ENCODE peak calls at places on chromosomes 4 and X, in eight cellular contexts. S is left cardiac atrium, Q is HT1080, C is PC-9, U is mucosa of descending colon, R is GM10248, W is mammary epithelial cell, B is NCI-H446 treated with DMSO at 0.1 percent for 48 hours. K is an unnamed sample.

GRCh38 chr4:3526456-3526855 is 5.8 kb downstream of the LRPAP1 start:
- DNase-seq in S (no peak), Q (no peak), C (no peak), U (peak), R (no peak), W (no peak), B (no peak), K (no peak)

GRCh38 chrX:15336023-15336413 is 695 bp upstream of the PIGA start:
- DNase-seq in S (no peak), Q (peak), C (peak), U (no peak), R (no peak), W (peak), B (no peak), K (peak)

GRCh38 chr4:37715889-37716402 is 29.8 kb upstream of the RELL1 start:
- DNase-seq in S (no peak), Q (peak), C (peak), U (no peak), R (peak), W (peak), B (no peak), K (no peak)

GRCh38 chrX:82677281-82677680 is 830.8 kb upstream of the POU3F4 start:
- DNase-seq in S (no peak), Q (peak), C (no peak), U (no peak), R (no peak), W (no peak), B (no peak), K (no peak)

GRCh38 chr4:12884846-12885796 is 599.0 kb downstream of the RAB28 start:
- DNase-seq in S (no peak), Q (no peak), C (no peak), U (no peak), R (no peak), W (no peak), B (no peak), K (no peak)

GRCh38 chr4:168361365-168362024 is 42.9 kb upstream of the DDX60 start:
- DNase-seq in S (no peak), Q (no peak), C (no peak), U (no peak), R (no peak), W (no peak), B (no peak), K (no peak)

GRCh38 chr4:56857601-56858301 is 36.2 kb upstream of the SPINK2 start:
- DNase-seq in S (no peak), Q (no peak), C (no peak), U (no peak), R (no peak), W (no peak), B (no peak), K (no peak)

GRCh38 chr4:183492791-183493221 is 12.1 kb upstream of the ING2 start:
- DNase-seq in S (no peak), Q (peak), C (peak), U (no peak), R (no peak), W (peak), B (no peak), K (peak)

GRCh38 chr4:163245044-163245443 is 78.4 kb upstream of the NAF1 start:
- DNase-seq in S (no peak), Q (no peak), C (no peak), U (no peak), R (no peak), W (no peak), B (no peak), K (no peak)

GRCh38 chrX:57951666-57952319 is 41.5 kb upstream of the ZXDA start:
- DNase-seq in S (peak), Q (no peak), C (no peak), U (peak), R (no peak), W (no peak), B (no peak), K (no peak)

GRCh38 chr4:151376540-151376939 is 32.4 kb upstream of the FHIP1A start:
- DNase-seq in S (no peak), Q (no peak), C (no peak), U (no peak), R (no peak), W (no peak), B (no peak), K (no peak)

GRCh38 chrX:153875391-153876111 is 10.4 kb downstream of the L1CAM start:
- DNase-seq in S (peak), Q (peak), C (peak), U (no peak), R (peak), W (no peak), B (no peak), K (no peak)

GRCh38 chrX:45264865-45265264 is 64.2 kb upstream of the DIPK2B start:
- DNase-seq in S (no peak), Q (no peak), C (no peak), U (no peak), R (no peak), W (no peak), B (no peak), K (no peak)

GRCh38 chrX:115901241-115901640 is 269.3 kb upstream of the AGTR2 start:
- DNase-seq in S (no peak), Q (no peak), C (no peak), U (no peak), R (no peak), W (no peak), B (no peak), K (no peak)

GRCh38 chr4:154466336-154466735 is 25.3 kb downstream of the DCHS2 start:
- DNase-seq in S (no peak), Q (no peak), C (no peak), U (no peak), R (no peak), W (no peak), B (no peak), K (no peak)

GRCh38 chr4:5146248-5146647 is 95.0 kb downstream of the STK32B start:
- DNase-seq in S (no peak), Q (no peak), C (no peak), U (no peak), R (no peak), W (no peak), B (no peak), K (no peak)

GRCh38 chr4:180449395-180449956 is 1793.7 kb upstream of the TENM3 start:
- DNase-seq in S (no peak), Q (peak), C (peak), U (no peak), R (peak), W (peak), B (no peak), K (no peak)

GRCh38 chrX:110402091-110402854 is 43.6 kb downstream of the RTL9 start:
- DNase-seq in S (peak), Q (peak), C (peak), U (no peak), R (no peak), W (peak), B (no peak), K (no peak)

GRCh38 chrX:149473092-149473491 is 32.0 kb downstream of the IDS start:
- DNase-seq in S (no peak), Q (no peak), C (no peak), U (no peak), R (no peak), W (no peak), B (no peak), K (no peak)

GRCh38 chr4:2245787-2246275 is 3.9 kb upstream of the HAUS3 start:
- DNase-seq in S (no peak), Q (no peak), C (no peak), U (no peak), R (no peak), W (no peak), B (no peak), K (no peak)

GRCh38 chrX:43958529-43958928 is 14.7 kb downstream of the NDP start:
- DNase-seq in S (no peak), Q (peak), C (peak), U (no peak), R (peak), W (peak), B (peak), K (no peak)

GRCh38 chr4:92121099-92121498 is 182.7 kb upstream of the GRID2 start:
- DNase-seq in S (no peak), Q (no peak), C (no peak), U (peak), R (no peak), W (no peak), B (peak), K (no peak)

GRCh38 chr4:120718979-120719566 is 203.5 kb downstream of the PRDM5 start:
- DNase-seq in S (peak), Q (peak), C (no peak), U (no peak), R (no peak), W (peak), B (peak), K (no peak)

GRCh38 chr4:33465565-33465964 is 2745.4 kb downstream of the PCDH7 start:
- DNase-seq in S (no peak), Q (no peak), C (no peak), U (no peak), R (no peak), W (no peak), B (no peak), K (no peak)

GRCh38 chrX:130058667-130059066 is 51.6 kb downstream of the ELF4 start:
- DNase-seq in S (no peak), Q (no peak), C (no peak), U (no peak), R (no peak), W (no peak), B (no peak), K (no peak)

GRCh38 chrX:124240422-124240821 is 92.0 kb upstream of the TEX13D start:
- DNase-seq in S (no peak), Q (no peak), C (no peak), U (no peak), R (no peak), W (no peak), B (no peak), K (no peak)

GRCh38 chrX:132059973-132060540 is 37.0 kb downstream of the STK26 start:
- DNase-seq in S (no peak), Q (peak), C (no peak), U (no peak), R (no peak), W (no peak), B (no peak), K (no peak)

GRCh38 chr4:74840931-74841330 is 46.6 kb upstream of the BTC start:
- DNase-seq in S (no peak), Q (no peak), C (no peak), U (no peak), R (no peak), W (no peak), B (no peak), K (no peak)

GRCh38 chr4:183797445-183798248 is 107.5 kb upstream of the STOX2 start:
- DNase-seq in S (peak), Q (no peak), C (peak), U (no peak), R (no peak), W (peak), B (no peak), K (no peak)

GRCh38 chrX:133215747-133216146 is 2.4 kb downstream of the TFDP3 start:
- DNase-seq in S (no peak), Q (peak), C (peak), U (no peak), R (no peak), W (peak), B (no peak), K (no peak)

GRCh38 chr4:124435276-124435675 is 277.3 kb downstream of the ANKRD50 start:
- DNase-seq in S (no peak), Q (no peak), C (no peak), U (no peak), R (no peak), W (no peak), B (no peak), K (no peak)

GRCh38 chr4:89158884-89159503 is 47.7 kb downstream of the TIGD2 start:
- DNase-seq in S (no peak), Q (peak), C (no peak), U (no peak), R (peak), W (peak), B (peak), K (no peak)

GRCh38 chr4:150063128-150063527 is 15.1 kb upstream of the DCLK2 start:
- DNase-seq in S (no peak), Q (no peak), C (no peak), U (no peak), R (no peak), W (no peak), B (no peak), K (no peak)

GRCh38 chr4:105679186-105679585 is 29.3 kb downstream of the INTS12 start:
- DNase-seq in S (no peak), Q (peak), C (no peak), U (no peak), R (no peak), W (no peak), B (no peak), K (no peak)

GRCh38 chrX:131987252-131987651 is 35.9 kb upstream of the STK26 start:
- DNase-seq in S (no peak), Q (peak), C (no peak), U (no peak), R (peak), W (no peak), B (no peak), K (no peak)

GRCh38 chrX:22520128-22520828 is 247.6 kb downstream of the CBLL2 start:
- DNase-seq in S (no peak), Q (peak), C (peak), U (no peak), R (no peak), W (peak), B (no peak), K (peak)

K was measured in epithelial cell of prostate.